ENCODE peak calls at places on chromosomes 16 and 17, in four cellular contexts. One of them, this sample, is unnamed.

GRCh38 chr17:41019415-41019814 is 7.6 kb downstream of the KRTAP1-5 start:
- DNase-seq in T-cell: no peak
- DNase-seq in iris pigment epithelial cell: no peak
- DNase-seq in stimulated activated CD8-positive, alpha-beta memory T cell treated with anti-CD3 and anti-CD28 coated beads, Interleukin-15, amount 100 ng/mL, for 24 hours: no peak
- DNase-seq in this sample: no peak

GRCh38 chr16:58243528-58244004 is 45.7 kb upstream of the CSNK2A2 start:
- DNase-seq in T-cell: no peak
- DNase-seq in iris pigment epithelial cell: no peak
- DNase-seq in stimulated activated CD8-positive, alpha-beta memory T cell treated with anti-CD3 and anti-CD28 coated beads, Interleukin-15, amount 100 ng/mL, for 24 hours: no peak
- DNase-seq in this sample: peak

GRCh38 chr17:45018514-45019176 is 32.8 kb downstream of the DCAKD start:
- DNase-seq in T-cell: no peak
- DNase-seq in iris pigment epithelial cell: no peak
- DNase-seq in stimulated activated CD8-positive, alpha-beta memory T cell treated with anti-CD3 and anti-CD28 coated beads, Interleukin-15, amount 100 ng/mL, for 24 hours: no peak
- DNase-seq in this sample: no peak

GRCh38 chr17:29573558-29573870 is 5.0 kb downstream of the TP53I13 start:
- DNase-seq in T-cell: no peak
- DNase-seq in iris pigment epithelial cell: no peak
- DNase-seq in stimulated activated CD8-positive, alpha-beta memory T cell treated with anti-CD3 and anti-CD28 coated beads, Interleukin-15, amount 100 ng/mL, for 24 hours: no peak
- DNase-seq in this sample: no peak

GRCh38 chr17:80586464-80587228 is 42.0 kb downstream of the RPTOR start:
- DNase-seq in T-cell: no peak
- DNase-seq in iris pigment epithelial cell: peak
- DNase-seq in stimulated activated CD8-positive, alpha-beta memory T cell treated with anti-CD3 and anti-CD28 coated beads, Interleukin-15, amount 100 ng/mL, for 24 hours: no peak
- DNase-seq in this sample: no peak

GRCh38 chr17:50502643-50502990 is 5.6 kb upstream of the MYCBPAP start:
- DNase-seq in T-cell: no peak
- DNase-seq in iris pigment epithelial cell: no peak
- DNase-seq in stimulated activated CD8-positive, alpha-beta memory T cell treated with anti-CD3 and anti-CD28 coated beads, Interleukin-15, amount 100 ng/mL, for 24 hours: no peak
- DNase-seq in this sample: no peak

GRCh38 chr17:73261952-73262675 is 434 bp upstream of the CPSF4L start:
- DNase-seq in T-cell: no peak
- DNase-seq in iris pigment epithelial cell: peak
- DNase-seq in stimulated activated CD8-positive, alpha-beta memory T cell treated with anti-CD3 and anti-CD28 coated beads, Interleukin-15, amount 100 ng/mL, for 24 hours: no peak
- DNase-seq in this sample: no peak

GRCh38 chr17:31274252-31274651 is 22.8 kb downstream of the OMG start:
- DNase-seq in T-cell: no peak
- DNase-seq in iris pigment epithelial cell: peak
- DNase-seq in stimulated activated CD8-positive, alpha-beta memory T cell treated with anti-CD3 and anti-CD28 coated beads, Interleukin-15, amount 100 ng/mL, for 24 hours: no peak
- DNase-seq in this sample: peak

GRCh38 chr16:47903470-47903869 is 252.3 kb downstream of the ABCC12 start:
- DNase-seq in T-cell: no peak
- DNase-seq in iris pigment epithelial cell: no peak
- DNase-seq in stimulated activated CD8-positive, alpha-beta memory T cell treated with anti-CD3 and anti-CD28 coated beads, Interleukin-15, amount 100 ng/mL, for 24 hours: no peak
- DNase-seq in this sample: no peak

GRCh38 chr17:30520436-30520835 is 43.2 kb downstream of the GOSR1 start:
- DNase-seq in T-cell: no peak
- DNase-seq in iris pigment epithelial cell: peak
- DNase-seq in stimulated activated CD8-positive, alpha-beta memory T cell treated with anti-CD3 and anti-CD28 coated beads, Interleukin-15, amount 100 ng/mL, for 24 hours: no peak
- DNase-seq in this sample: no peak

GRCh38 chr17:76511562-76512365 is 10.5 kb upstream of the RHBDF2 start:
- DNase-seq in T-cell: no peak
- DNase-seq in iris pigment epithelial cell: no peak
- DNase-seq in stimulated activated CD8-positive, alpha-beta memory T cell treated with anti-CD3 and anti-CD28 coated beads, Interleukin-15, amount 100 ng/mL, for 24 hours: no peak
- DNase-seq in this sample: no peak

This sample was measured in keratinocyte.